ENCODE peak calls at places on chromosomes 5 and 9, in six cellular contexts. U is WERI-Rb-1; T is uterus; H is AG04450; B is CD8-positive, alpha-beta memory T cell; E is left ventricle myocardium inferior. P is an unnamed sample.
A peak's percentile ranks its signal among the peaks of the same experiment; 100 is the strongest.

GRCh38 chr9:127178646-127179632 is 56.5 kb upstream of the ANGPTL2 start:
- DNase-seq in B (no peak), H (no peak), E (no peak), T (peak; percentile 34), U (peak; percentile 10), P (no peak)

GRCh38 chr9:101119206-101119819 is 90.8 kb downstream of the PLPPR1 start:
- DNase-seq in B (no peak), H (no peak), E (peak; percentile 38), T (no peak), U (peak; percentile 93), P (no peak)

GRCh38 chr9:22111871-22112247 is 102.8 kb upstream of the CDKN2B start:
- DNase-seq in U (no peak), T (no peak), H (peak; percentile 39), B (no peak), E (no peak), P (no peak)

GRCh38 chr9:86344818-86345217 is 9.4 kb downstream of the TUT7 start:
- DNase-seq in T (no peak), U (no peak), H (no peak), B (no peak), E (no peak), P (no peak)

GRCh38 chr5:36900279-36900678 is 23.7 kb downstream of the NIPBL start:
- DNase-seq in U (no peak), B (no peak), H (no peak), E (no peak), T (no peak), P (no peak)

GRCh38 chr5:143014017-143014651 is 244.0 kb downstream of the ARHGAP26 start:
- DNase-seq in E (peak; percentile 29), T (no peak), U (peak; percentile 62), B (no peak), H (no peak), P (no peak)

GRCh38 chr5:131193106-131193505 is 22.4 kb downstream of the LYRM7 start:
- DNase-seq in T (no peak), U (no peak), H (no peak), B (no peak), E (no peak), P (no peak)

GRCh38 chr5:1568201-1568979 is 44.6 kb upstream of the LPCAT1 start:
- DNase-seq in B (no peak), H (peak; percentile 57), U (no peak), E (no peak), T (peak; percentile 34), P (no peak)

GRCh38 chr5:134819404-134819963 is 26.3 kb upstream of the C5orf24 start:
- DNase-seq in T (no peak), E (no peak), H (no peak), U (no peak), B (no peak), P (no peak)

GRCh38 chr9:98219364-98219716 is 26.9 kb upstream of the CORO2A start:
- DNase-seq in E (no peak), T (no peak), B (no peak), U (no peak), H (no peak), P (no peak)

GRCh38 chr5:74624009-74624408 is 16.5 kb downstream of the ENC1 start:
- DNase-seq in T (no peak), U (no peak), H (no peak), E (no peak), B (no peak), P (no peak)
- H3K4me3 ChIP-seq in T (no peak overlapping the region), U (no peak overlapping the region), H (no peak overlapping the region), E (no peak overlapping the region), B (no peak overlapping the region), P (no peak overlapping the region)

DNA sequence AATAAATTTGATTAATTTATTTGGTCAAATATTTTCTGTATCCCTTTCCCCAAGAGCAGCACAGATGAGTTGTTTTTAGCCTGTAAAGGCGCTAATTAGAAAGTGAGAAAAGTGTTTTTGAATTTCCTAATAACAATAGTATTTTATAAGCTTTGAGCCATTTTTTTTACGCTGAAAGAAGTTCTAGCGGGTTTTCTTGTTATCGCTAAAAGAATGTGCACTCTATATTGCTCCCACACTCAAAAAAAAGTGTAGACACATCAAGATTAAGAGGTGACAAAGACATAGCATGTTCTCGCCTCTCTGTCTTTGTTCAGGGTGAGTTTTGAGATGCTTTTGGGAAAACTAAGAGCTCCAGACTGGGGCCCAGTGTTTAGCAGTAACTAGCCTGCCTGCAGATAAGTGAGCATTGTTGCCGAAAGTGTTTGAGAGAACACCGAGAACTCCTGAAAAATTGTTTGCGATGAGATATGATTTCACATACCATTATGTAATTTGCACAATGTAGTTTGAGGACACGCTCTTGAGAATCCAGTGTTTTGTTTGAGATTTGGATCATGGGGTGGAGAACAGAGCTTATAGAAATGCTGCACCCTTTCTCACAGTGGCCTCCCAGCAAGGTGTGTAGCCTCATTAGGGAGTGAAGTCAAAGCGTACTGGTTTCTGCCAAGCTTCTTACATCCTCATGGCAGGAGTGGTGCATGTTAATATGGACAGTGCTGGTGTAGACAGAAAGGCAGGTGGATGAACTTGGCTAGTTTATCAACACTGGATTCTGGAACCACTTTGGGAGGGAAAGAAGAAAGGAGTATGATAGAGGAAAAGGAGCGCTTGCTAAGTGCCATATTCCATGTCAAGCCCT is 1.5 kb downstream of the F2R start:
- DNase-seq in H (no peak), T (no peak), E (no peak), B (no peak), U (no peak), P (no peak)
- H3K4me3 ChIP-seq in H (peak overlapping the region; percentile 97), T (no peak overlapping the region), E (peak overlapping the region; percentile 76), B (peak overlapping the region; percentile 77), U (peak overlapping the region; percentile 85), P (no peak overlapping the region)

DNA sequence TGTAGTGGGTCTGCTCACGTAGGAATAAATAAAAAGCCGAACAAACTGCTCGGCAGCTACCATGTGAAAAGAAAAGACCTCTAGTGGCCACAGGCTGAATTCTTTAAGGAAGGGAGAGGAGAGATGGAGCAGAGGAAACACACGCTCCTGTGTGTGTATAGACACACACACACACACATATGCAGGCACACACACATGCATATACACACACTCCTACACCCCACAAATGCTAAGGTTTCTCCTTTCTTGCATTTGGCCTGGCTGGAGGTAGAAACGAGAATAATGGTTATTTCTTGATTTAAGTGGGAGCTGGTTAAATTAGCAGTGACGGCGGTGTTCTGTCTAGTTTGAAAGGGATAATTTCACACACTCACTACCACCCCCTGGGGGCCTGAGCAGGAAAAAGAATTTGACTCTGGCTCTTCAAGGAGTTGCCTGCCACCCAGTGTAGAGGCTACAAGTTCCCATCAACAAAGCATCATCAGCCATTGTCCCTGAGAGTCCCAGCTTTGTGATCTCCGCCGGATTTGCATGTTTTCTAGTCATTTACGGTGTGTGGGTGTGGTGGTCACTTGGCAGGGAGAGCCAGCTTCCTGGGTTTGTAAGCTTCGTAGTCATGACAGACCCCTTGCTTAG is at the start of gene INSYN2B:
- DNase-seq in T (peak; percentile 18), B (no peak), U (peak; percentile 28), E (peak; percentile 51), H (peak; percentile 71), P (no peak)
- H3K4me3 ChIP-seq in T (peak within 1 kb of the TSS; percentile 10), B (no peak within 1 kb of the TSS), U (no peak within 1 kb of the TSS), E (peak within 1 kb of the TSS; percentile 48), H (peak within 1 kb of the TSS; percentile 76), P (no peak within 1 kb of the TSS)

GRCh38 chr5:127648997-127649550 is at the start of gene CTXN3:
- DNase-seq in U (no peak), T (no peak), E (no peak), B (no peak), H (no peak), P (no peak)

GRCh38 chr5:127647361-127647958 is 1.4 kb upstream of the CTXN3 start:
- DNase-seq in B (no peak), U (no peak), H (no peak), E (no peak), T (no peak), P (no peak)

GRCh38 chr5:127652952-127653611 is 4.2 kb downstream of the CTXN3 start:
- DNase-seq in H (no peak), T (no peak), B (no peak), U (no peak), E (no peak), P (no peak)

GRCh38 chr5:127650649-127651048 is 1.8 kb downstream of the CTXN3 start:
- DNase-seq in T (no peak), B (no peak), H (no peak), U (no peak), E (no peak), P (no peak)

GRCh38 chr5:127650022-127650421 is 1.1 kb downstream of the CTXN3 start:
- DNase-seq in B (no peak), E (no peak), U (no peak), T (no peak), H (no peak), P (no peak)
- H3K4me3 ChIP-seq in B (no peak overlapping the region), E (no peak overlapping the region), U (no peak overlapping the region), T (no peak overlapping the region), H (no peak overlapping the region), P (no peak overlapping the region)

GRCh38 chr5:102764381-102765005 is 9.4 kb downstream of the PAM start:
- DNase-seq in T (no peak), U (no peak), B (no peak), H (no peak), E (no peak), P (no peak)

GRCh38 chr5:102763734-102764133 is 8.6 kb downstream of the PAM start:
- DNase-seq in E (no peak), H (no peak), B (no peak), T (no peak), U (no peak), P (no peak)

GRCh38 chr5:102762828-102763227 is 7.7 kb downstream of the PAM start:
- DNase-seq in U (no peak), B (no peak), H (no peak), T (no peak), E (no peak), P (no peak)

GRCh38 chr5:102760815-102761214 is 5.7 kb downstream of the PAM start:
- DNase-seq in H (no peak), T (no peak), B (no peak), U (no peak), E (no peak), P (no peak)

GRCh38 chr5:102762095-102762534 is 7.0 kb downstream of the PAM start:
- DNase-seq in H (no peak), U (no peak), E (no peak), T (no peak), B (no peak), P (no peak)
- H3K4me3 ChIP-seq in H (no peak overlapping the region), U (no peak overlapping the region), E (peak overlapping the region; percentile 26), T (no peak overlapping the region), B (peak overlapping the region; percentile 36), P (peak overlapping the region; percentile 22)

GRCh38 chr9:18115131-18115530 is 358.8 kb upstream of the ADAMTSL1 start:
- DNase-seq in B (no peak), T (peak; percentile 32), H (no peak), E (no peak), U (no peak), P (no peak)
- H3K4me3 ChIP-seq in B (no peak overlapping the region), T (no peak overlapping the region), H (no peak overlapping the region), E (no peak overlapping the region), U (no peak overlapping the region), P (no peak overlapping the region)